ENCODE peak calls at places on chromosomes 3 and 15, in nine cellular contexts. H is GM10248, Q is GM23248, K is astrocyte, Z is neuronal stem cell, O is ELR, I is hippocampal formation, C is non-pigmented ciliary epithelial cell, L is fibroblast of mammary gland. P is an unnamed sample.

GRCh38 chr3:3080309-3080708 is 29.9 kb downstream of the IL5RA start:
- DNase-seq in H (no peak), C (no peak), L (no peak), Z (peak; percentile 36), K (no peak), O (no peak), Q (no peak), I (no peak), P (no peak)

GRCh38 chr3:88082854-88083253 is 23.8 kb downstream of the ZNF654 start:
- DNase-seq in K (no peak), O (no peak), H (no peak), Z (no peak), C (no peak), Q (no peak), L (no peak), I (no peak), P (no peak)

GRCh38 chr3:172113710-172114109 is 74.3 kb downstream of the FNDC3B start:
- DNase-seq in Z (no peak), O (no peak), C (no peak), L (no peak), I (no peak), K (no peak), H (no peak), Q (no peak), P (no peak)

GRCh38 chr15:42273900-42274692 is 863 bp upstream of the TMEM87A start:
- DNase-seq in K (peak; percentile 76), Q (peak; percentile 89), Z (no peak), L (peak; percentile 81), H (peak; percentile 53), I (peak; percentile 56), O (peak; percentile 79), C (peak; percentile 34), P (peak; percentile 89)

GRCh38 chr3:29973763-29974162 is 632.6 kb upstream of the TGFBR2 start:
- DNase-seq in H (no peak), C (no peak), L (no peak), I (no peak), K (no peak), Z (no peak), O (no peak), Q (no peak), P (no peak)

GRCh38 chr3:150038830-150039229 is 68.1 kb upstream of the PFN2 start:
- DNase-seq in L (no peak), H (no peak), Q (no peak), I (no peak), C (no peak), K (no peak), Z (no peak), O (no peak), P (no peak)

GRCh38 chr3:196712514-196713413 is 587 bp downstream of the PIGX start:
- DNase-seq in O (no peak), H (no peak), I (peak; percentile 46), K (peak; percentile 51), L (peak; percentile 56), Q (peak; percentile 88), Z (no peak), C (no peak), P (peak; percentile 69)

GRCh38 chr15:37101634-37102314 is 1.4 kb upstream of the MEIS2 start:
- DNase-seq in L (peak; percentile 74), I (peak; percentile 47), C (no peak), H (peak; percentile 56), K (peak; percentile 74), Z (peak; percentile 48), Q (peak; percentile 90), O (peak; percentile 85), P (peak; percentile 81)

GRCh38 chr15:89068325-89068784 is 19.9 kb upstream of the ABHD2 start:
- DNase-seq in I (no peak), O (peak; percentile 94), K (peak; percentile 99), Z (no peak), L (peak; percentile 99), Q (peak; percentile 97), H (peak; percentile 45), C (peak; percentile 96), P (peak; percentile 92)

GRCh38 chr3:137012097-137012501 is 54.3 kb downstream of the IL20RB start:
- DNase-seq in C (no peak), I (no peak), Q (peak; percentile 88), K (peak; percentile 60), H (no peak), L (peak; percentile 83), O (peak; percentile 88), Z (no peak), P (peak; percentile 70)

GRCh38 chr3:50264389-50264963 is 4.5 kb upstream of the SEMA3B start:
- DNase-seq in H (no peak), K (peak; percentile 94), C (peak; percentile 80), L (peak; percentile 77), I (peak; percentile 86), Q (peak; percentile 83), O (peak; percentile 83), Z (peak; percentile 96), P (peak; percentile 99)

GRCh38 chr3:101384426-101384825 is 64.1 kb upstream of the IMPG2 start:
- DNase-seq in Q (no peak), L (no peak), O (no peak), C (no peak), K (no peak), I (no peak), Z (no peak), H (no peak), P (no peak)

GRCh38 chr15:64773606-64774555 is 1.5 kb downstream of the RBPMS2 start:
- DNase-seq in K (no peak), C (no peak), O (no peak), Q (no peak), I (no peak), L (no peak), H (no peak), Z (no peak), P (no peak)

GRCh38 chr3:149541091-149541491 is 66.6 kb downstream of the TM4SF4 start:
- DNase-seq in L (no peak), C (no peak), Q (peak; percentile 51), K (peak; percentile 60), H (no peak), I (no peak), Z (no peak), O (peak; percentile 41), P (peak; percentile 73)

GRCh38 chr15:71215126-71215894 is 100.0 kb downstream of the THSD4 start:
- DNase-seq in O (no peak), I (no peak), K (no peak), Q (no peak), L (no peak), Z (no peak), C (no peak), H (no peak), P (no peak)

GRCh38 chr3:5019411-5020261 is 40.4 kb downstream of the BHLHE40 start:
- DNase-seq in O (no peak), L (peak; percentile 42), H (no peak), C (no peak), Z (no peak), Q (peak; percentile 68), I (no peak), K (no peak), P (no peak)

GRCh38 chr3:15055019-15055557 is 10.0 kb downstream of the MRPS25 start:
- DNase-seq in H (peak; percentile 49), I (no peak), L (peak; percentile 68), Q (peak; percentile 57), K (peak; percentile 58), O (peak; percentile 40), C (no peak), Z (no peak), P (peak; percentile 34)

GRCh38 chr15:57559875-57560274 is 31.8 kb upstream of the MYZAP start:
- DNase-seq in I (no peak), K (no peak), Q (peak; percentile 59), L (peak; percentile 45), C (no peak), O (peak; percentile 69), Z (peak; percentile 64), H (peak; percentile 61), P (peak; percentile 59)

P was measured in EH.